ENCODE peak calls at places on chromosomes 11 and 22, in nine cellular contexts. One of them, this sample, is unnamed.

GRCh38 chr11:65560555-65561418 is 2.6 kb upstream of the LTBP3 start:
- DNase-seq in H1: no peak
- DNase-seq in body of pancreas: no peak
- DNase-seq in testis: peak
- DNase-seq in adrenal gland: no peak
- DNase-seq in transverse colon: peak
- DNase-seq in IMR-90: peak
- DNase-seq in HCT116: no peak
- DNase-seq in heart left ventricle: peak
- DNase-seq in this sample: peak

GRCh38 chr11:131465746-131466145 is 95.3 kb downstream of the NTM start:
- DNase-seq in H1: peak
- DNase-seq in body of pancreas: no peak
- DNase-seq in testis: no peak
- DNase-seq in adrenal gland: no peak
- DNase-seq in transverse colon: no peak
- DNase-seq in IMR-90: no peak
- DNase-seq in HCT116: no peak
- DNase-seq in heart left ventricle: no peak
- DNase-seq in this sample: no peak

GRCh38 chr11:13012037-13012693 is 3.0 kb downstream of the RASSF10 start:
- DNase-seq in H1: no peak
- DNase-seq in body of pancreas: peak
- DNase-seq in testis: peak
- DNase-seq in adrenal gland: no peak
- DNase-seq in transverse colon: no peak
- DNase-seq in IMR-90: no peak
- DNase-seq in HCT116: no peak
- DNase-seq in heart left ventricle: no peak
- DNase-seq in this sample: no peak

GRCh38 chr11:82546556-82547162 is 187.0 kb downstream of the FAM181B start:
- DNase-seq in H1: no peak
- DNase-seq in body of pancreas: no peak
- DNase-seq in testis: no peak
- DNase-seq in adrenal gland: peak
- DNase-seq in transverse colon: no peak
- DNase-seq in IMR-90: no peak
- DNase-seq in HCT116: no peak
- DNase-seq in heart left ventricle: no peak
- DNase-seq in this sample: no peak

GRCh38 chr11:74820763-74821162 is 72.1 kb downstream of the RNF169 start:
- DNase-seq in H1: no peak
- DNase-seq in body of pancreas: no peak
- DNase-seq in testis: no peak
- DNase-seq in adrenal gland: no peak
- DNase-seq in transverse colon: no peak
- DNase-seq in IMR-90: peak
- DNase-seq in HCT116: no peak
- DNase-seq in heart left ventricle: no peak
- DNase-seq in this sample: no peak

GRCh38 chr11:76512851-76513653 is 68.2 kb downstream of the EMSY start:
- DNase-seq in H1: no peak
- DNase-seq in body of pancreas: no peak
- DNase-seq in testis: no peak
- DNase-seq in adrenal gland: no peak
- DNase-seq in transverse colon: no peak
- DNase-seq in IMR-90: peak
- DNase-seq in HCT116: peak
- DNase-seq in heart left ventricle: no peak
- DNase-seq in this sample: no peak

GRCh38 chr11:12824281-12825041 is 150.2 kb downstream of the TEAD1 start:
- DNase-seq in H1: no peak
- DNase-seq in body of pancreas: peak
- DNase-seq in testis: peak
- DNase-seq in adrenal gland: no peak
- DNase-seq in transverse colon: no peak
- DNase-seq in IMR-90: no peak
- DNase-seq in HCT116: no peak
- DNase-seq in heart left ventricle: no peak
- DNase-seq in this sample: no peak

GRCh38 chr11:75260396-75260795 is 19.8 kb downstream of the TPBGL start:
- DNase-seq in H1: no peak
- DNase-seq in body of pancreas: no peak
- DNase-seq in testis: no peak
- DNase-seq in adrenal gland: no peak
- DNase-seq in transverse colon: peak
- DNase-seq in IMR-90: no peak
- DNase-seq in HCT116: no peak
- DNase-seq in heart left ventricle: no peak
- DNase-seq in this sample: peak

GRCh38 chr11:85089654-85090053 is 537.5 kb downstream of the DLG2 start:
- DNase-seq in H1: no peak
- DNase-seq in body of pancreas: no peak
- DNase-seq in testis: no peak
- DNase-seq in adrenal gland: no peak
- DNase-seq in transverse colon: no peak
- DNase-seq in IMR-90: no peak
- DNase-seq in HCT116: no peak
- DNase-seq in heart left ventricle: no peak
- DNase-seq in this sample: no peak

DNA sequence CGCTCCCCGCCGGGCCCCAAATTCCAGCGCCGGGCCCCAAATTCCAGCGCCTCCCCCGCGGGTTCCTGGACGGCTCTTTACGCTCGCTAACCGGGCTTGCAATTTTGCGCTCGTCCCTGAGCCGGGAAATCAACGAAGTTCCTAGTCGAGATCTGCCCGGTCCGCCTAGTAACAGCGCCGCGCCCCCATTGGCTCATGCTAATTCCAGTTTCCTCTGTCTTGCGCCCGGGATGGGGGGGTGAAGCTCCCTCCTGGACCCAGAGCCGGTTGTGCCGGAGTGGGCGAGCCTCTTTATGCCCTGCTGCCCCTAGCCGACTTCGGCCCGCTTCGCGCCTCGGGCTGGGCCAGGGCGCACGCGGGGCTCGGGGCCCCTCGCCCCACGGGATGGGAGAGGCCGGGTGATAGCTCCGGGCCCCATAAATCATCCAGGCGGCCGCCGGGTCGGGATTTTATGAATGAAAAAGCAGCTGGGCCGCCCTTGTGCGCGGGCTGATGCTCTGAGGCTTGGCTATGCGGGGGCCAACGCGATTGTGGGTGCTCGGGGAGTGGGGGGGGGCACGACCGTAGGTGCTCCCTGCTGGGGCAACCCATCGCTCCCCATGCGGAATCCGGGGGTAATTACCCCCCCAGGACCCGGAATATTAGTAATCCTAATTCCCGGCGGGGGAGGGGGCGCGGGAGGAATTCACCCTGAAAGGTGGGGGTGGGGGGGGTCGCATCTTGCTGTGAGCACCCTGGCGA is 1.8 kb upstream of the CCND1 start:
- DNase-seq in H1: peak
- DNase-seq in body of pancreas: peak
- DNase-seq in testis: peak
- DNase-seq in adrenal gland: peak
- DNase-seq in transverse colon: peak
- DNase-seq in IMR-90: peak
- DNase-seq in HCT116: peak
- DNase-seq in heart left ventricle: peak
- DNase-seq in this sample: peak
- TF ChIP-seq POLR2A in H1: peak
- TF ChIP-seq POLR2A in body of pancreas: peak
- TF ChIP-seq POLR2A in testis: no peak
- TF ChIP-seq POLR2A in adrenal gland: no peak
- TF ChIP-seq POLR2A in transverse colon: peak
- TF ChIP-seq POLR2A in IMR-90: peak
- TF ChIP-seq POLR2A in HCT116: peak
- TF ChIP-seq POLR2A in heart left ventricle: peak
- TF ChIP-seq POLR2A in this sample: no peak

GRCh38 chr22:26389125-26389524 is 39.9 kb upstream of the ASPHD2 start:
- DNase-seq in H1: no peak
- DNase-seq in body of pancreas: no peak
- DNase-seq in testis: no peak
- DNase-seq in adrenal gland: no peak
- DNase-seq in transverse colon: no peak
- DNase-seq in IMR-90: no peak
- DNase-seq in HCT116: no peak
- DNase-seq in heart left ventricle: no peak
- DNase-seq in this sample: no peak

GRCh38 chr22:26394787-26395186 is 34.3 kb upstream of the ASPHD2 start:
- DNase-seq in H1: no peak
- DNase-seq in body of pancreas: no peak
- DNase-seq in testis: no peak
- DNase-seq in adrenal gland: no peak
- DNase-seq in transverse colon: no peak
- DNase-seq in IMR-90: no peak
- DNase-seq in HCT116: no peak
- DNase-seq in heart left ventricle: no peak
- DNase-seq in this sample: no peak

GRCh38 chr22:26391623-26392022 is 37.4 kb upstream of the ASPHD2 start:
- DNase-seq in H1: no peak
- DNase-seq in body of pancreas: no peak
- DNase-seq in testis: no peak
- DNase-seq in adrenal gland: no peak
- DNase-seq in transverse colon: no peak
- DNase-seq in IMR-90: no peak
- DNase-seq in HCT116: no peak
- DNase-seq in heart left ventricle: no peak
- DNase-seq in this sample: no peak

GRCh38 chr22:26395926-26396325 is 33.1 kb upstream of the ASPHD2 start:
- DNase-seq in H1: no peak
- DNase-seq in body of pancreas: no peak
- DNase-seq in testis: no peak
- DNase-seq in adrenal gland: no peak
- DNase-seq in transverse colon: no peak
- DNase-seq in IMR-90: no peak
- DNase-seq in HCT116: no peak
- DNase-seq in heart left ventricle: no peak
- DNase-seq in this sample: no peak

GRCh38 chr22:26393929-26394328 is 35.1 kb upstream of the ASPHD2 start:
- DNase-seq in H1: no peak
- DNase-seq in body of pancreas: no peak
- DNase-seq in testis: no peak
- DNase-seq in adrenal gland: no peak
- DNase-seq in transverse colon: no peak
- DNase-seq in IMR-90: no peak
- DNase-seq in HCT116: no peak
- DNase-seq in heart left ventricle: no peak
- DNase-seq in this sample: no peak
- TF ChIP-seq CTCF in H1: peak
- TF ChIP-seq CTCF in body of pancreas: no peak
- TF ChIP-seq CTCF in testis: no peak
- TF ChIP-seq CTCF in adrenal gland: no peak
- TF ChIP-seq CTCF in transverse colon: no peak
- TF ChIP-seq CTCF in IMR-90: no peak
- TF ChIP-seq CTCF in HCT116: peak
- TF ChIP-seq CTCF in heart left ventricle: no peak
- TF ChIP-seq CTCF in this sample: no peak

DNA sequence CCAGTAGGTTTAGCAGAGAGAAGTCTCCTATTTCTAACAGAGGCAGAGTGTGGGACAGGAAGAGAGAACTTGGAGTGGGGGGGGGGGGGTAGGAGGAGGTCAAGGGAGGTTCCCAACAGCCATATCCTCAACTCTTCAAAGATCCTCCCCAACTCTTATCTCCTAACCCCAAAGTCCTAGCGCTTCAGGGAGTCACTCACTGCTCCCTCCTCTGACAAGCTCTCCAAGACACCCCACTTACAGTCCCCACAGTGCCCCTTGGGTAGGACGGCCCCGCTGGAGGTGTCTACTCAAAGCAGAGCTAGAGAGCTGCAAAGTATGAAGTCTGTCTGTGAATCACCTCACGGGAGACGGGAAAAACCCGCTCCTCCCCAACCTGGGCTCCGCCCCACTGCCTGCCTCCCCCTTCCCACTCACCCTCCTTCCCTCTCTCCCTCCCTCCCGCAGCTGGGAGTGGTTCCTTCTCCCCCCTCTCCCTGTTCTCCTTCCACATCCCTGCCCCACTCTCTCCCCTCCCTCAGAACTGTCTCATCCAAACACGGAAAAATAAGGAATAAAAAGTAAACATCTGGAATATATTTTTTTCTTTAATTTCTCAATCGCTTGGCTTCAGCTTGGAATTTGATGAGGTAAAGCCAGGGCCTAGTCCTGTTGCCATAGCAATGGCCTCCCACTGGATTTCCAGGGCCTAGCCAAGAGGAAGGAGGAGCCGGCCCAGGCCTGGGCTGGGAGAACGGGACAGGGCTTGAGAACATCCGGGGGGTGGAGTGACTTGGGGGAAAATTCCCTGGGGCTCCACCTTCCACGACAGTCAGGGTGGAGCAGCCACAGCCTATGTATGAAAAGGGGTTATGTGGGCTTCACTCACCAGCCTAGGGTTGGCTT is 2.5 kb downstream of the TNKS1BP1 start:
- DNase-seq in H1: no peak
- DNase-seq in body of pancreas: peak
- DNase-seq in testis: peak
- DNase-seq in adrenal gland: peak
- DNase-seq in transverse colon: peak
- DNase-seq in IMR-90: peak
- DNase-seq in HCT116: peak
- DNase-seq in heart left ventricle: peak
- DNase-seq in this sample: peak
- TF ChIP-seq POLR2A in H1: no peak
- TF ChIP-seq POLR2A in body of pancreas: peak
- TF ChIP-seq POLR2A in testis: no peak
- TF ChIP-seq POLR2A in adrenal gland: no peak
- TF ChIP-seq POLR2A in transverse colon: peak
- TF ChIP-seq POLR2A in IMR-90: peak
- TF ChIP-seq POLR2A in HCT116: no peak
- TF ChIP-seq POLR2A in heart left ventricle: peak
- TF ChIP-seq POLR2A in this sample: peak

DNA sequence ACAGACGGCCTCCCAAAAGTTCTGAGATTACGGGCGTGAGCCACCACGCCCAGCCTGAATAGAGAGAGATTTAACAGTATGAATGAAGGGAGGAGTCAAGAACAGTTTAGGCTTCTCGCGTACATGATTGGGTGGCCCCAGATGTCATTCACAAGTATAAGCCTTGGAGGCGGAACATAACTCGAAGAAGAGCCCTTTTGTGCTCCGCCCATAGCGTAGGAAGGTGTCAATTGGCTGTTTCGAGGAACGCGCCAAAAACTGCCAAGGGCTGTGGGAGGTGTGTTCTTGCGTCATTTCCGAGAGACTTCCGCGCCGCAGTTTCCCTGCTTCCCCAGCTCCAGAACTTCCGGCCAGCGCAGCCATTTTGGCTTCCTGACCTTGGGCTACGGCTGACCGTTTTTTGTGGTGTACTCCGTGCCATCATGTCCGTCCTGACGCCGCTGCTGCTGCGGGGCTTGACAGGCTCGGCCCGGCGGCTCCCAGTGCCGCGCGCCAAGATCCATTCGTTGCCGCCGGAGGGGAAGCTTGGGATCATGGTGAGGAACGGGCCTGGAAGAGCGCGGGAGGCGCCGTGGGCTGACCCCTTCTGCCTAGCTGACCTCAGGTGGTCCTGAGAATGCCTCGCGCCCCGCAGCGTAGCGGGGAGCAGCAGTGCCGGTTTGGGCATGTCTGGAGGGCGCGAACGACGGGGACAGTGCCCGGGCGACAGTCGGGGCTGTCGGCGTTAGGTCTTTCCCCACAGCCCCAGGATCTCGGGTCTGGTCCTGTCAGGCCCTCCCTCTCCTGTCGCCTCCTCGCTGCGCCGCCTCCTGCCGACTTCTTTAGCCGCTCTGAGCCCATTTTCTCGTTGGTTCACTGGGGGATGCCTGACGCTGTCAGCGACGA is at the start of gene COX8A:
- DNase-seq in H1: peak
- DNase-seq in body of pancreas: peak
- DNase-seq in testis: peak
- DNase-seq in adrenal gland: peak
- DNase-seq in transverse colon: peak
- DNase-seq in IMR-90: peak
- DNase-seq in HCT116: peak
- DNase-seq in heart left ventricle: peak
- DNase-seq in this sample: peak
- TF ChIP-seq CTCF in H1: no peak
- TF ChIP-seq CTCF in body of pancreas: no peak
- TF ChIP-seq CTCF in testis: no peak
- TF ChIP-seq CTCF in adrenal gland: no peak
- TF ChIP-seq CTCF in transverse colon: no peak
- TF ChIP-seq CTCF in IMR-90: peak
- TF ChIP-seq CTCF in HCT116: no peak
- TF ChIP-seq CTCF in heart left ventricle: peak
- TF ChIP-seq CTCF in this sample: peak

This sample was measured in sigmoid colon.